ENCODE peak calls at places on chromosomes 12 and 14, in four cellular contexts. N, S, K and T are unnamed samples.
A peak's percentile ranks its signal among the peaks of the same experiment; 100 is the strongest.

GRCh38 chr14:28613526-28613925 is 153.1 kb upstream of the FOXG1 start:
- DNase-seq in K (no peak), N (no peak), S (no peak), T (no peak)

GRCh38 chr12:673849-674248 is 10.6 kb upstream of the NINJ2 start:
- DNase-seq in N (no peak), S (no peak), K (no peak), T (no peak)

GRCh38 chr14:22220427-22220826 is 368.6 kb downstream of the DAD1 start:
- DNase-seq in N (no peak), S (no peak), K (no peak), T (no peak)

GRCh38 chr12:45213107-45213506 is 2.8 kb upstream of the ANO6 start:
- DNase-seq in N (no peak), K (no peak), S (no peak), T (no peak)

GRCh38 chr12:132506730-132507538 is 17.0 kb downstream of the FBRSL1 start:
- DNase-seq in N (peak; percentile 96), S (peak; percentile 18), K (peak; percentile 91), T (peak; percentile 94)

GRCh38 chr14:36227802-36228201 is 51.3 kb upstream of the PTCSC3 start:
- DNase-seq in S (no peak), N (no peak), K (no peak), T (no peak)

GRCh38 chr12:2642896-2643425 is 151.8 kb upstream of the FKBP4 start:
- DNase-seq in S (no peak), N (no peak), K (peak; percentile 60), T (no peak)

GRCh38 chr14:69501362-69501964 is 16.9 kb downstream of the PLEKHD1 start:
- DNase-seq in S (no peak), K (no peak), N (peak; percentile 87), T (no peak)

GRCh38 chr14:90398315-90398811 is 1.5 kb downstream of the CALM1 start:
- DNase-seq in N (no peak), K (no peak), S (no peak), T (peak; percentile 87)

GRCh38 chr12:6224550-6224949 is 24.4 kb downstream of the CD9 start:
- DNase-seq in N (peak; percentile 78), K (peak; percentile 89), S (no peak), T (no peak)

GRCh38 chr14:52052289-52052943 is 16.4 kb downstream of the NID2 start:
- DNase-seq in K (no peak), N (no peak), S (no peak), T (no peak)

GRCh38 chr12:109432842-109433304 is 44.2 kb downstream of the KCTD10 start:
- DNase-seq in N (peak; percentile 93), S (peak; percentile 52), K (peak; percentile 93), T (peak; percentile 93)

GRCh38 chr14:24425704-24426103 is 3.8 kb downstream of the CBLN3 start:
- DNase-seq in S (peak; percentile 68), K (no peak), N (no peak), T (no peak)

GRCh38 chr12:116534341-116535121 is 24.6 kb upstream of the MAP1LC3B2 start:
- DNase-seq in N (no peak), K (no peak), S (no peak), T (no peak)

GRCh38 chr12:116539905-116540482 is 19.2 kb upstream of the MAP1LC3B2 start:
- DNase-seq in S (no peak), K (no peak), N (no peak), T (peak; percentile 72)

GRCh38 chr14:87430810-87431209 is 562.2 kb downstream of the GALC start:
- DNase-seq in S (peak; percentile 3), K (no peak), N (no peak), T (no peak)

GRCh38 chr12:69985656-69986055 is 160.6 kb downstream of the MYRFL start:
- DNase-seq in S (no peak), K (peak; percentile 57), N (peak; percentile 31), T (no peak)

GRCh38 chr12:4293942-4294505 is 20.5 kb downstream of the CCND2 start:
- DNase-seq in N (no peak), S (no peak), K (no peak), T (no peak)

GRCh38 chr14:58275527-58276190 is 22.7 kb upstream of the ARID4A start:
- DNase-seq in N (no peak), S (no peak), K (no peak), T (no peak)

GRCh38 chr12:26065451-26065850 is 59.4 kb downstream of the BHLHE41 start:
- DNase-seq in N (no peak), S (no peak), K (no peak), T (no peak)

GRCh38 chr14:22822017-22822618 is 6.9 kb upstream of the SLC7A7 start:
- DNase-seq in K (peak; percentile 78), S (no peak), N (no peak), T (no peak)

GRCh38 chr12:70615177-70615576 is 22.1 kb downstream of the PTPRB start:
- DNase-seq in S (no peak), N (no peak), K (no peak), T (no peak)

GRCh38 chr14:20632831-20633771 is 8.4 kb downstream of the OR6S1 start:
- DNase-seq in N (no peak), S (peak; percentile 72), K (no peak), T (peak; percentile 84)

GRCh38 chr12:83389237-83389996 is 702.7 kb downstream of the TMTC2 start:
- DNase-seq in K (no peak), N (peak; percentile 43), S (no peak), T (no peak)

GRCh38 chr12:108777156-108777555 is 45.8 kb upstream of the CORO1C start:
- DNase-seq in N (no peak), K (no peak), S (no peak), T (no peak)

GRCh38 chr12:52993558-52993869 is 12.7 kb upstream of the EIF4B start:
- DNase-seq in K (peak; percentile 3), N (no peak), S (no peak), T (no peak)

GRCh38 chr14:51182166-51182565 is 57.9 kb upstream of the TMX1 start:
- DNase-seq in S (no peak), K (no peak), N (no peak), T (no peak)